ENCODE peak calls at places on chromosomes 3 and 15, in five cellular contexts. V is left ventricle myocardium inferior; B is CD8-positive, alpha-beta memory T cell; J is SW480; O is progenitor cell of endocrine pancreas. D is an unnamed sample.

GRCh38 chr15:78051622-78052405 is 25.7 kb downstream of the TBC1D2B start:
- DNase-seq in B (no peak), V (no peak), O (no peak), J (no peak), D (no peak)

GRCh38 chr3:84601303-84601702 is 357.5 kb upstream of the CADM2 start:
- DNase-seq in B (no peak), J (no peak), V (no peak), O (no peak), D (no peak)

GRCh38 chr3:140167600-140168281 is 232.8 kb downstream of the CLSTN2 start:
- DNase-seq in O (no peak), V (no peak), B (no peak), J (no peak), D (no peak)

GRCh38 chr3:27659279-27660021 is 62.7 kb downstream of the EOMES start:
- DNase-seq in J (peak), V (peak), O (peak), B (peak), D (no peak)

GRCh38 chr15:58551764-58552504 is 120.1 kb downstream of the LIPC start:
- DNase-seq in V (no peak), O (no peak), J (peak), B (no peak), D (no peak)

GRCh38 chr3:73600293-73600938 is 24.3 kb downstream of the PDZRN3 start:
- DNase-seq in B (no peak), J (no peak), V (no peak), O (no peak), D (no peak)

GRCh38 chr15:101579766-101580165 is 72.4 kb downstream of the TM2D3 start:
- DNase-seq in J (peak), B (no peak), V (no peak), O (no peak), D (no peak)

GRCh38 chr3:166478356-166478755 is 641.1 kb upstream of the BCHE start:
- DNase-seq in V (no peak), J (no peak), B (no peak), O (no peak), D (no peak)

GRCh38 chr15:90165659-90166489 is 35.3 kb upstream of the SEMA4B start:
- DNase-seq in O (no peak), V (no peak), J (peak), B (no peak), D (no peak)

GRCh38 chr3:159807137-159808028 is 181.3 kb upstream of the IL12A start:
- DNase-seq in B (no peak), O (no peak), V (no peak), J (no peak), D (no peak)

GRCh38 chr3:5126586-5126985 is 4.5 kb downstream of the ARL8B start:
- DNase-seq in O (no peak), V (no peak), B (no peak), J (no peak), D (no peak)

GRCh38 chr3:120450914-120451669 is at the start of gene FSTL1:
- DNase-seq in B (no peak), O (peak), J (no peak), V (peak), D (no peak)

GRCh38 chr3:18393906-18394305 is 31.2 kb downstream of the SATB1 start:
- DNase-seq in O (no peak), B (no peak), V (no peak), J (no peak), D (no peak)

GRCh38 chr3:8623741-8624140 is 20.9 kb downstream of the SSUH2 start:
- DNase-seq in B (no peak), J (no peak), O (no peak), V (no peak), D (no peak)

GRCh38 chr3:73029321-73029796 is 32.1 kb upstream of the EBLN2 start:
- DNase-seq in B (peak), V (no peak), J (no peak), O (no peak), D (no peak)

GRCh38 chr3:35944915-35945710 is 305.8 kb downstream of the ARPP21 start:
- DNase-seq in V (no peak), J (peak), O (no peak), B (no peak), D (no peak)

GRCh38 chr3:74122281-74122680 is 492.2 kb downstream of the CNTN3 start:
- DNase-seq in V (no peak), O (no peak), B (no peak), J (no peak), D (no peak)

GRCh38 chr3:73796382-73796781 is 171.6 kb upstream of the PDZRN3 start:
- DNase-seq in J (no peak), O (no peak), B (no peak), V (no peak), D (no peak)

GRCh38 chr3:47910777-47911440 is 105.3 kb downstream of the MAP4 start:
- DNase-seq in J (peak), O (no peak), B (no peak), V (no peak), D (no peak)

GRCh38 chr15:60539017-60539416 is 60.1 kb upstream of the ICE2 start:
- DNase-seq in B (no peak), V (no peak), O (no peak), J (no peak), D (no peak)

GRCh38 chr15:38176155-38176554 is 76.5 kb upstream of the SPRED1 start:
- DNase-seq in B (no peak), O (no peak), J (no peak), V (no peak), D (no peak)

GRCh38 chr3:47781326-47781684 is 388 bp downstream of the SMARCC1 start:
- DNase-seq in V (peak), B (peak), J (peak), O (peak), D (peak)

GRCh38 chr3:192861972-192862371 is 55.7 kb downstream of the MB21D2 start:
- DNase-seq in J (no peak), V (no peak), B (no peak), O (no peak), D (no peak)

GRCh38 chr3:197854596-197855343 is 63.7 kb downstream of the LRCH3 start:
- DNase-seq in V (no peak), B (no peak), O (no peak), J (peak), D (peak)

GRCh38 chr3:159418571-159419526 is 569.8 kb upstream of the IL12A start:
- DNase-seq in V (no peak), J (no peak), B (no peak), O (no peak), D (no peak)

GRCh38 chr3:117526485-117527079 is 817.0 kb downstream of the TUSC7 start:
- DNase-seq in O (no peak), B (no peak), J (no peak), V (no peak), D (no peak)

GRCh38 chr3:77931272-77932009 is 891.5 kb downstream of the ROBO2 start:
- DNase-seq in J (no peak), V (no peak), O (no peak), B (no peak), D (no peak)

GRCh38 chr15:41832875-41833274 is 5.0 kb downstream of the JMJD7 start:
- DNase-seq in J (peak), B (no peak), V (no peak), O (no peak), D (no peak)